ENCODE peak calls at places on chromosomes 2 and 18, in four cellular contexts. I is RWPE1, O is T47D, V is stromal cell of bone marrow. J is an unnamed sample.

GRCh38 chr2:10931710-10932255 is 20.0 kb downstream of the KCNF1 start:
- DNase-seq in I (no peak), O (no peak), V (peak), J (peak)

GRCh38 chr2:144111443-144111842 is 408.5 kb downstream of the ZEB2 start:
- DNase-seq in I (peak), O (no peak), V (peak), J (peak)

GRCh38 chr2:176997074-176997791 is 215.4 kb upstream of the HNRNPA3 start:
- DNase-seq in I (peak), O (no peak), V (peak), J (peak)

GRCh38 chr18:24479371-24479770 is 18.9 kb downstream of the HRH4 start:
- DNase-seq in I (no peak), O (no peak), V (no peak), J (no peak)

GRCh38 chr2:88159955-88160415 is 10.2 kb upstream of the THNSL2 start:
- DNase-seq in I (peak), O (peak), V (peak), J (peak)

GRCh38 chr2:38529208-38529607 is 73.5 kb downstream of the HNRNPLL start:
- DNase-seq in I (no peak), O (no peak), V (no peak), J (no peak)

GRCh38 chr2:180497621-180498152 is 482.7 kb upstream of the UBE2E3 start:
- DNase-seq in I (no peak), O (no peak), V (no peak), J (no peak)

GRCh38 chr2:10519067-10519740 is 71.1 kb upstream of the ODC1 start:
- DNase-seq in I (no peak), O (no peak), V (no peak), J (no peak)

GRCh38 chr2:234630676-234631350 is 133.9 kb upstream of the ARL4C start:
- DNase-seq in I (peak), O (no peak), V (no peak), J (no peak)

GRCh38 chr18:71398530-71398929 is 1109.7 kb downstream of the SOCS6 start:
- DNase-seq in I (no peak), O (no peak), V (no peak), J (no peak)

GRCh38 chr2:121257476-121257831 is 27.5 kb downstream of the TFCP2L1 start:
- DNase-seq in I (no peak), O (no peak), V (no peak), J (no peak)

GRCh38 chr18:3773303-3773702 is 323.3 kb downstream of the TGIF1 start:
- DNase-seq in I (no peak), O (no peak), V (no peak), J (peak)

GRCh38 chr2:36450466-36451196 is 95.1 kb downstream of the CRIM1 start:
- DNase-seq in I (peak), O (no peak), V (peak), J (peak)

GRCh38 chr18:64019922-64020756 is 50.3 kb downstream of the SERPINB8 start:
- DNase-seq in I (no peak), O (no peak), V (no peak), J (no peak)

GRCh38 chr2:165874445-165875039 is 79.0 kb downstream of the TTC21B start:
- DNase-seq in I (peak), O (peak), V (peak), J (peak)

GRCh38 chr18:76256897-76257500 is 238.0 kb downstream of the ZNF516 start:
- DNase-seq in I (peak), O (peak), V (peak), J (peak)

GRCh38 chr18:66334534-66334933 is 269.4 kb downstream of the CDH19 start:
- DNase-seq in I (no peak), O (no peak), V (no peak), J (no peak)

GRCh38 chr2:118227698-118228508 is 139.6 kb downstream of the INSIG2 start:
- DNase-seq in I (no peak), O (no peak), V (no peak), J (no peak)

GRCh38 chr2:220619525-220620267 is 952.4 kb downstream of the EPHA4 start:
- DNase-seq in I (peak), O (peak), V (no peak), J (no peak)

GRCh38 chr2:227653419-227653818 is 13.2 kb upstream of the SCYGR5 start:
- DNase-seq in I (peak), O (no peak), V (peak), J (peak)